ENCODE peak calls at places on chromosome 4, in nine cellular contexts. M, U, A, N, O, H, P, C and E are unnamed samples.
A peak's percentile ranks its signal among the peaks of the same experiment; 100 is the strongest.

GRCh38 chr4:59222231-59222630 is 1977.9 kb upstream of the ADGRL3 start:
- DNase-seq in M (no peak), U (no peak), A (no peak), N (no peak), O (no peak), H (no peak), P (no peak), C (no peak), E (no peak)

GRCh38 chr4:185933078-185933581 is 121.1 kb upstream of the SORBS2 start:
- DNase-seq in M (no peak), U (peak; percentile 37), A (no peak), N (peak; percentile 6), O (no peak), H (no peak), P (no peak), C (peak; percentile 64), E (no peak)

GRCh38 chr4:158826057-158826456 is 57.2 kb downstream of the FNIP2 start:
- DNase-seq in M (peak; percentile 82), U (no peak), A (no peak), N (no peak), O (no peak), H (no peak), P (no peak), C (no peak), E (no peak)

GRCh38 chr4:122577808-122578781 is 42.8 kb downstream of the IL21 start:
- DNase-seq in M (peak; percentile 84), U (no peak), A (peak; percentile 48), N (peak; percentile 35), O (peak; percentile 44), H (peak; percentile 32), P (peak; percentile 82), C (no peak), E (peak; percentile 55)

GRCh38 chr4:139857021-139857420 is 191.4 kb downstream of the MGST2 start:
- DNase-seq in M (no peak), U (no peak), A (no peak), N (no peak), O (no peak), H (no peak), P (peak; percentile 58), C (no peak), E (no peak)

GRCh38 chr4:105130945-105131344 is 15.7 kb upstream of the TET2 start:
- DNase-seq in M (no peak), U (no peak), A (no peak), N (no peak), O (no peak), H (no peak), P (no peak), C (no peak), E (no peak)

GRCh38 chr4:119493419-119493818 is 135.2 kb downstream of the PDE5A start:
- DNase-seq in M (no peak), U (no peak), A (peak; percentile 21), N (peak; percentile 9), O (peak; percentile 2), H (no peak), P (peak; percentile 14), C (no peak), E (no peak)

GRCh38 chr4:48483777-48484493 is 792 bp downstream of the SLC10A4 start:
- DNase-seq in M (no peak), U (no peak), A (no peak), N (no peak), O (peak; percentile 13), H (no peak), P (no peak), C (no peak), E (no peak)

GRCh38 chr4:58732973-58733372 is 1622.8 kb upstream of the IGFBP7 start:
- DNase-seq in M (no peak), U (no peak), A (no peak), N (no peak), O (no peak), H (no peak), P (no peak), C (no peak), E (no peak)

GRCh38 chr4:19309365-19309764 is 942.3 kb upstream of the SLIT2 start:
- DNase-seq in M (peak; percentile 81), U (peak; percentile 53), A (no peak), N (peak; percentile 14), O (no peak), H (no peak), P (peak; percentile 11), C (peak; percentile 44), E (no peak)

GRCh38 chr4:48085821-48086602 is 48.0 kb downstream of the TXK start:
- DNase-seq in M (no peak), U (no peak), A (no peak), N (no peak), O (peak; percentile 11), H (no peak), P (no peak), C (no peak), E (no peak)

GRCh38 chr4:173519130-173520101 is 10.6 kb downstream of the HAND2 start:
- DNase-seq in M (no peak), U (no peak), A (no peak), N (no peak), O (no peak), H (no peak), P (no peak), C (no peak), E (no peak)

GRCh38 chr4:129899849-129900248 is 803.9 kb downstream of the C4orf33 start:
- DNase-seq in M (no peak), U (no peak), A (no peak), N (no peak), O (no peak), H (no peak), P (no peak), C (no peak), E (no peak)

GRCh38 chr4:57119054-57119651 is 9.0 kb upstream of the IGFBP7 start:
- DNase-seq in M (no peak), U (peak; percentile 72), A (no peak), N (peak; percentile 83), O (peak; percentile 75), H (no peak), P (no peak), C (peak; percentile 90), E (no peak)

GRCh38 chr4:77881460-77882295 is 19.0 kb downstream of the MRPL1 start:
- DNase-seq in M (no peak), U (no peak), A (no peak), N (peak; percentile 14), O (peak; percentile 42), H (no peak), P (no peak), C (no peak), E (no peak)

GRCh38 chr4:40924793-40925117 is 175.0 kb downstream of the NSUN7 start:
- DNase-seq in M (no peak), U (no peak), A (no peak), N (no peak), O (no peak), H (no peak), P (no peak), C (no peak), E (no peak)
- TF ChIP-seq CTCF in M (no peak), U (no peak), A (peak; percentile 38), N (no peak), O (no peak), H (peak; percentile 17), P (no peak), C (no peak), E (no peak)

GRCh38 chr4:88244821-88245579 is 39.4 kb downstream of the PPM1K start:
- DNase-seq in M (no peak), U (no peak), A (peak; percentile 41), N (no peak), O (no peak), H (no peak), P (no peak), C (no peak), E (no peak)
- H3K4me3 ChIP-seq in M (no peak overlapping the region), U (no peak overlapping the region), A (no peak overlapping the region), N (no peak overlapping the region), O (no peak overlapping the region), H (peak overlapping the region; percentile 30), P (no peak overlapping the region), C (no peak overlapping the region), E (no peak overlapping the region)

GRCh38 chr4:26330186-26330787 is 9.5 kb downstream of the RBPJ start:
- DNase-seq in M (peak; percentile 64), U (peak; percentile 55), A (peak; percentile 77), N (peak; percentile 34), O (peak; percentile 55), H (no peak), P (peak; percentile 79), C (no peak), E (peak; percentile 68)
- TF ChIP-seq CTCF in M (peak; percentile 65), U (peak; percentile 58), A (peak; percentile 93), N (peak; percentile 64), O (peak; percentile 59), H (peak; percentile 88), P (peak; percentile 60), C (peak; percentile 62), E (peak; percentile 50)

GRCh38 chr4:98928505-98929340 is at the start of gene EIF4E:
- DNase-seq in M (peak; percentile 100), U (peak; percentile 98), A (peak; percentile 99), N (peak; percentile 99), O (peak; percentile 98), H (peak; percentile 93), P (peak; percentile 98), C (peak; percentile 97), E (peak; percentile 99)
- H3K4me3 ChIP-seq in M (peak within 1 kb of the TSS; percentile 99), U (peak within 1 kb of the TSS; percentile 99), A (peak within 1 kb of the TSS; percentile 88), N (peak within 1 kb of the TSS; percentile 96), O (peak within 1 kb of the TSS; percentile 75), H (peak within 1 kb of the TSS; percentile 100), P (peak within 1 kb of the TSS; percentile 86), C (peak within 1 kb of the TSS; percentile 94), E (peak within 1 kb of the TSS; percentile 93)

GRCh38 chr4:33160126-33160525 is 2440.0 kb downstream of the PCDH7 start:
- DNase-seq in M (peak; percentile 53), U (no peak), A (peak; percentile 6), N (no peak), O (peak; percentile 0), H (no peak), P (peak; percentile 50), C (peak; percentile 16), E (no peak)
- TF ChIP-seq CTCF in M (peak; percentile 42), U (peak; percentile 48), A (peak; percentile 69), N (peak; percentile 14), O (no peak), H (no peak), P (peak; percentile 80), C (peak; percentile 65), E (no peak)